ENCODE peak calls at places on chromosomes 7 and 10, in seven cellular contexts. N is effector memory CD4-positive, alpha-beta T cell; E is activated CD4-positive, alpha-beta T cell treated with anti-CD3 and anti-CD28 coated beads for 24 hours; D is renal cortical epithelial cell; H is activated CD8-positive, alpha-beta T cell treated with anti-CD3 and anti-CD28 coated beads for 36 hours; Z is GM12891; O is substantia nigra. P is an unnamed sample.

GRCh38 chr10:132544744-132545658 is 7.4 kb downstream of the INPP5A start:
- DNase-seq in Z (no peak), D (no peak), N (no peak), E (no peak), H (peak), O (no peak), P (no peak)

GRCh38 chr10:7475046-7475860 is 64.4 kb upstream of the SFMBT2 start:
- DNase-seq in O (peak), E (no peak), Z (no peak), D (no peak), H (no peak), N (no peak), P (no peak)

GRCh38 chr10:71429929-71430328 is 33.2 kb downstream of the CDH23 start:
- DNase-seq in H (no peak), D (no peak), E (no peak), Z (no peak), N (no peak), O (no peak), P (no peak)

GRCh38 chr10:49502358-49502757 is 36.6 kb downstream of the ERCC6 start:
- DNase-seq in Z (no peak), H (no peak), N (no peak), E (no peak), O (no peak), D (no peak), P (no peak)

GRCh38 chr10:77186936-77187335 is 450.7 kb downstream of the KCNMA1 start:
- DNase-seq in H (no peak), Z (no peak), O (no peak), E (no peak), D (peak), N (no peak), P (no peak)

GRCh38 chr10:71359364-71360046 is 37.2 kb upstream of the CDH23 start:
- DNase-seq in E (no peak), D (no peak), H (no peak), Z (peak), O (peak), N (no peak), P (no peak)

GRCh38 chr10:98599032-98599610 is 152.4 kb upstream of the HPS1 start:
- DNase-seq in N (no peak), H (no peak), O (no peak), E (no peak), D (no peak), Z (no peak), P (no peak)

GRCh38 chr7:36023025-36023424 is 130.0 kb upstream of the EEPD1 start:
- DNase-seq in E (no peak), Z (no peak), N (no peak), O (no peak), H (no peak), D (no peak), P (no peak)

GRCh38 chr10:128066954-128067382 is 59.3 kb downstream of the MKI67 start:
- DNase-seq in H (no peak), E (no peak), Z (no peak), D (no peak), N (no peak), O (no peak), P (no peak)

GRCh38 chr7:46847126-46847525 is 734.8 kb downstream of the TNS3 start:
- DNase-seq in Z (no peak), H (no peak), E (no peak), D (no peak), O (no peak), N (no peak), P (no peak)

GRCh38 chr10:51079331-51079730 is 5.0 kb downstream of the PRKG1 start:
- DNase-seq in E (no peak), H (no peak), Z (no peak), N (no peak), O (no peak), D (no peak), P (no peak)

GRCh38 chr7:14604606-14605005 is 297.9 kb downstream of the DGKB start:
- DNase-seq in D (peak), E (no peak), N (no peak), H (no peak), Z (no peak), O (no peak), P (no peak)

GRCh38 chr10:67779455-67780205 is 58.4 kb downstream of the DNAJC12 start:
- DNase-seq in O (peak), Z (no peak), E (peak), H (peak), D (peak), N (peak), P (peak)

GRCh38 chr10:87531908-87532622 is 27.4 kb downstream of the MINPP1 start:
- DNase-seq in Z (no peak), E (no peak), H (no peak), O (no peak), N (no peak), D (no peak), P (no peak)

GRCh38 chr7:158098125-158099030 is 489.2 kb downstream of the PTPRN2 start:
- DNase-seq in Z (no peak), D (no peak), N (no peak), H (no peak), O (no peak), E (no peak), P (no peak)

GRCh38 chr10:70830185-70830584 is 14.4 kb downstream of the SGPL1 start:
- DNase-seq in E (no peak), D (peak), Z (no peak), O (no peak), H (no peak), N (no peak), P (no peak)

GRCh38 chr10:48543445-48543844 is 61.4 kb downstream of the ARHGAP22 start:
- DNase-seq in E (no peak), Z (no peak), N (no peak), O (no peak), D (no peak), H (no peak), P (no peak)

GRCh38 chr7:29976673-29977072 is 12.9 kb downstream of the SCRN1 start:
- DNase-seq in N (no peak), E (no peak), Z (no peak), O (peak), D (peak), H (no peak), P (no peak)

GRCh38 chr7:23530355-23530754 is 1.4 kb downstream of the TRA2A start:
- DNase-seq in Z (peak), N (peak), E (no peak), O (no peak), H (peak), D (peak), P (peak)

GRCh38 chr7:16409777-16410176 is 11.6 kb downstream of the CRPPA start:
- DNase-seq in Z (no peak), D (peak), H (no peak), O (no peak), N (no peak), E (no peak), P (no peak)

GRCh38 chr10:80131499-80131901 is 1.0 kb upstream of the PLAC9 start:
- DNase-seq in O (no peak), D (peak), H (no peak), Z (no peak), N (no peak), E (no peak), P (no peak)

GRCh38 chr7:48140001-48140681 is 31.1 kb upstream of the ABCA13 start:
- DNase-seq in O (no peak), Z (no peak), N (no peak), D (peak), E (no peak), H (no peak), P (no peak)

GRCh38 chr7:671415-672042 is 55.0 kb upstream of the DNAAF5 start:
- DNase-seq in Z (no peak), N (no peak), D (no peak), H (no peak), O (no peak), E (no peak), P (no peak)

GRCh38 chr10:117138838-117139580 is 939 bp upstream of the VAX1 start:
- DNase-seq in D (no peak), Z (no peak), E (no peak), N (no peak), H (no peak), O (no peak), P (no peak)

GRCh38 chr10:77392851-77393250 is 244.8 kb downstream of the KCNMA1 start:
- DNase-seq in E (no peak), H (no peak), N (no peak), Z (no peak), O (no peak), D (peak), P (no peak)

GRCh38 chr7:92043098-92043497 is 91.2 kb downstream of the CYP51A1 start:
- DNase-seq in N (no peak), D (no peak), H (no peak), Z (no peak), E (no peak), O (no peak), P (no peak)